ENCODE peak calls at places on chromosome 2, in ten cellular contexts. I is gastrocnemius medialis, Y is uterus, S is stomach, V is thyroid gland, T is IMR-90, P is Peyer's patch, X is body of pancreas, C is tibial nerve, U is heart left ventricle. Q is an unnamed sample. For H3K27me3, the result is how much of the 10 kb centered on the place peaks cover.

GRCh38 chr2:176392744-176393414 is 123.6 kb downstream of the MTX2 start:
- DNase-seq in I (no peak), Y (no peak), S (no peak), V (no peak), T (no peak), P (no peak), X (no peak), C (no peak), U (no peak), Q (no peak)

GRCh38 chr2:8500124-8501054 is 181.5 kb upstream of the ID2 start:
- DNase-seq in I (no peak), Y (no peak), S (no peak), V (peak), T (peak), P (no peak), X (peak), C (no peak), U (no peak), Q (no peak)

GRCh38 chr2:56271275-56271674 is 87.5 kb downstream of the CCDC85A start:
- DNase-seq in I (no peak), Y (no peak), S (no peak), V (no peak), T (no peak), P (no peak), X (no peak), C (no peak), U (no peak), Q (no peak)

GRCh38 chr2:171404258-171404657 is 29.5 kb downstream of the METTL8 start:
- DNase-seq in I (no peak), Y (no peak), S (no peak), V (no peak), T (peak), P (no peak), X (no peak), C (no peak), U (no peak), Q (no peak)

GRCh38 chr2:30475542-30475941 is 28.5 kb downstream of the LCLAT1 start:
- DNase-seq in I (no peak), Y (no peak), S (no peak), V (no peak), T (no peak), P (no peak), X (no peak), C (no peak), U (no peak), Q (no peak)

GRCh38 chr2:58532641-58533040 is 291.5 kb upstream of the FANCL start:
- DNase-seq in I (no peak), Y (no peak), S (no peak), V (no peak), T (no peak), P (no peak), X (no peak), C (no peak), U (no peak), Q (no peak)

GRCh38 chr2:181070119-181070833 is 89.9 kb downstream of the UBE2E3 start:
- DNase-seq in I (no peak), Y (no peak), S (no peak), V (no peak), T (peak), P (no peak), X (no peak), C (no peak), U (no peak), Q (no peak)

GRCh38 chr2:158325031-158325781 is 131.3 kb downstream of the CCDC148 start:
- DNase-seq in I (no peak), Y (no peak), S (no peak), V (no peak), T (peak), P (no peak), X (no peak), C (no peak), U (no peak), Q (no peak)

GRCh38 chr2:11288431-11288830 is 56.0 kb downstream of the ROCK2 start:
- DNase-seq in I (no peak), Y (no peak), S (no peak), V (no peak), T (no peak), P (no peak), X (no peak), C (no peak), U (no peak), Q (no peak)

GRCh38 chr2:26976242-26976641 is 5.8 kb downstream of the MAPRE3 start:
- DNase-seq in I (peak), Y (no peak), S (no peak), V (no peak), T (peak), P (no peak), X (no peak), C (no peak), U (no peak), Q (no peak)

GRCh38 chr2:26979761-26980160 is 9.3 kb downstream of the MAPRE3 start:
- DNase-seq in I (no peak), Y (peak), S (no peak), V (no peak), T (peak), P (no peak), X (peak), C (no peak), U (no peak), Q (no peak)

GRCh38 chr2:26975656-26976055 is 5.2 kb downstream of the MAPRE3 start:
- DNase-seq in I (no peak), Y (no peak), S (no peak), V (no peak), T (no peak), P (no peak), X (no peak), C (no peak), U (no peak), Q (no peak)

GRCh38 chr2:26977012-26977411 is 6.6 kb downstream of the MAPRE3 start:
- DNase-seq in I (no peak), Y (no peak), S (no peak), V (no peak), T (no peak), P (no peak), X (no peak), C (no peak), U (no peak), Q (no peak)

DNA sequence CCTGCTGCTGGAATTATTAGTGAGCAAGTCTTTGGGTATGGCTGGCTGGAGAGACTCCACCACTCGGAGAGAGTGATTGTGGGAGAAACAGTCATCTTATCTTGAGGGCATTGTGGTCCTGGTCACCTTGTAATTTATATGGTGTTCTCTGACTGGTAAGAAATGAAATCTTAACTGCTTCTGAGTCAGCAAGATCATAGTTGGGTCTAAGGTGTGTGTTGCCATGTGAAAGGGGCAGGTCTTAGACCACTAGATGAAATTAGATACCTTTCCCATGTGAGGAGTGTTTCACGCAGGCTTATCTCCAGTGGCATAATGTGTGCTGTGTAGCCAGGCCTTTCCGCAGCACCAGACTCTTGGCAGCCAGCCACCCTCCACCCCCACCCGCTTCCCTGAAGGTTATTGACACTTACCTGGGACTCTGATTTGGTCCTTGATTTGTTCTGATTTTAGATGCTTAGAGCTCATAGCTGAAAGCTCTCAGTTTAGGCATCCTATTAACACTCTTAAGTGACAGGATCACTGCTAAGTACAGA is 7.7 kb downstream of the MAPRE3 start:
- DNase-seq in I (peak), Y (no peak), S (peak), V (peak), T (no peak), P (no peak), X (peak), C (no peak), U (no peak), Q (peak)
- H3K4me3 ChIP-seq in I (no peak), Y (no peak), S (no peak), V (no peak), T (no peak), P (no peak), X (no peak), C (no peak), U (no peak), Q (no peak)

GRCh38 chr2:144509548-144510205 is 10.2 kb downstream of the ZEB2 start:
- DNase-seq in I (no peak), Y (no peak), S (no peak), V (no peak), T (no peak), P (no peak), X (no peak), C (no peak), U (no peak), Q (no peak)

GRCh38 chr2:144511945-144512344 is 8.0 kb downstream of the ZEB2 start:
- DNase-seq in I (no peak), Y (no peak), S (no peak), V (no peak), T (no peak), P (no peak), X (no peak), C (no peak), U (no peak), Q (no peak)

GRCh38 chr2:144509001-144509545 is 10.8 kb downstream of the ZEB2 start:
- DNase-seq in I (no peak), Y (no peak), S (no peak), V (no peak), T (no peak), P (no peak), X (no peak), C (no peak), U (no peak), Q (no peak)

GRCh38 chr2:144511222-144511855 is 8.6 kb downstream of the ZEB2 start:
- DNase-seq in I (no peak), Y (no peak), S (no peak), V (no peak), T (no peak), P (no peak), X (no peak), C (no peak), U (no peak), Q (no peak)

DNA sequence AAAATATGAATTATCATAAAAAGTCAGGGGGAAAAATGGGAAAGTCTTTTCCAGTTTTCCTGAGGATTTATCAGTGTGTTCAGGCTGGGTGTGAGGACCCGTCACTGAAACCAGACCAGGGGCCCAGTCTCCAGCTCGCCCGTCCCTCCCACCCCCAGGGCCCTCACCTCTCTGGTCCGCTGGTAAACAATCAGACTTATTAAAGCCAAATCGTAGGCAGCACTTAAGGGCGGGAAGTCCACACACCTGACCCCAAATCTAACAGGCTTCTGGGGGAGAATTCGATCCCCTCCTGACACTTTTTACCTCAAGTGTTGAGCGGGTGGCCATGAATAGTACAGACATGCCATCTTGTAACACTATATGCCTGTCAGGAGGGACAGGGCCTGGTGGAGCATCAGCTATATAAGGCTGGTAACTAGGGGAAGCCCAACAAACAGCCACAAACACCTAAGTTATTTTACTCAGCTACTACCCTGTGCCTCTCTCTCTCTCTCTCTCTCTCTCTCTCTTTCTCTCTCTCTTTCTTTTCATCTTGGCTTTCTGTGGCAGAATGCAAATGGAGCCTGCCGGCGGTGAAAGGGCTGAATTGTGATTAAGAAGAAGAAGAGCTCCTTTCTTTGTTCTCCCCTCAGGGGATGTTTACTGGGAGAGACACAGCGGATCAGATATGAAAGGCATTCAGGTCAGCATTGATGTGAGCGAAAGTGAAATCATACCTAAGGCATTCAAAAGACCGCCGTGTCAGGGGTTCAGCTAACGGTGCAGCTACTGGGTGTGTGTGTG is 9.5 kb downstream of the ZEB2 start:
- DNase-seq in I (peak), Y (no peak), S (no peak), V (no peak), T (peak), P (peak), X (no peak), C (no peak), U (no peak), Q (no peak)
- H3K27me3 ChIP-seq in I (under half), Y (under half), S (under half), V (under half), T (under half), P (under half), X (under half), C (under half), U (under half), Q (under half)

DNA sequence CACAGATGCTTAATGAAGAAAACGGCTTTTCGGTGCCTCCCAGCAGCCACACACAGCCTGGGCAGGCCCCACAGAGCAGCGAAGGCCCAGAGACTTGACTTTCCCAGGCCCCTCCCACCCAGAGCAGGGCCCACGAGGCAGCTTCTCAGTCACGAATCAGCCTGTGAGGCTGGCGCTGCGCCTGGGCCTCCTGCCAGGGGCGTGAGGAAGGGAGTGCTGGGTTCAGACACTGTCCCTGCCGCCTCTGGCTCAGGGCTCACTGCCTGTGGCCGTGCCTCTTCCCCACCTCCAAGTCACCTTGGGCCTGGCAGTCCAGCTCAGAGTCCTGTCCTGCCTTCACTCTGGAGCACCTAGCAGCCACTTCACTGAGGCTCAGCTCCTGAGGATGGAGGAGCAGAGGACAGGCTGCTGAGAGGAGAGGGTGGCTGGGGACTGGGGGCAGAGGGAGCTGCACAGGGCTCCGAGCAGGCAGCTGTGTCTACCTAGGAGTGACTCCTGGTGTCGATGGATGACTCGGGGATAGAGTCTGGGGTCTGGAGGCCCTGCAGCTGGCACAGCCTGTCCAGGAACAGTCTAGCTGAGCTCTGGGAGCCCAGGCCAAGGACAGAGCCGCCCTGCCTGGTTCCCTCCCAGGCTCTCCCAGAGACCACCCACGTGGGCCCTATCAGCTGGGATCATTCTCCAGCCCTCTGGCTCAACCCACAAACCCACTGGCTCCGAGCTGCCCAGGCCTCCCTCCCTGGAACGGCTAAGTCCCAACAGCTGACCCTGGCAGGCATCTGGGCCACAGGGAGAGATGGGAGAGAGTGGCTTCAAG is 36.4 kb upstream of the FOSL2 start:
- DNase-seq in I (peak), Y (peak), S (peak), V (peak), T (peak), P (peak), X (peak), C (peak), U (peak), Q (peak)
- TF ChIP-seq POLR2A in I (peak), Y (no peak), S (no peak), V (no peak), T (no peak), P (no peak), X (no peak), C (no peak), U (peak), Q (no peak)

DNA sequence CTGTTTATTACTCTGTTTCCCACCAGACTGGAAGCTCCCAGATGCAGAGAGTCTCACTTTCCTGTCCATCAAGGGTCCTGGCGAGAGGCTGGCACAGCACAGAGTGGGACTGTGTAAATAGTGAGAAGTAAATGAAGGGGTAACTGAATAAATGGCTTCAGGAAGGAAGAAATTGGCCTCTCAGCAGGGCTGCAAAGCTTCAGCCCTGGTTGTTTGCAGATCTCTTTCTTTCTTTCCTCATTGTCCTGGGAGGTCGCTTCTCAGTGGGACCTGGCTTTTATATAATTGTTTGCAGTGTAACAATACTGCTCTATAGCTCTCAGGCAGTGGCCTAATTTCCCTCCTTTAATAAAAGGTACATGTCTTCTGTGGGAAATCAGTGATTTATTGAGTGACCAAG is 74.9 kb upstream of the GPR45 start:
- DNase-seq in I (no peak), Y (no peak), S (no peak), V (no peak), T (no peak), P (no peak), X (no peak), C (no peak), U (no peak), Q (no peak)
- H3K4me3 ChIP-seq in I (no peak), Y (no peak), S (no peak), V (no peak), T (no peak), P (no peak), X (no peak), C (no peak), U (no peak), Q (no peak)

GRCh38 chr2:236565879-236566402 is 3.7 kb upstream of the ACKR3 start:
- DNase-seq in I (no peak), Y (no peak), S (no peak), V (no peak), T (no peak), P (no peak), X (no peak), C (no peak), U (no peak), Q (no peak)
- H3K27me3 ChIP-seq in I (under half), Y (under half), S (under half), V (under half), T (under half), P (under half), X (under half), C (under half), U (under half), Q (under half)

DNA sequence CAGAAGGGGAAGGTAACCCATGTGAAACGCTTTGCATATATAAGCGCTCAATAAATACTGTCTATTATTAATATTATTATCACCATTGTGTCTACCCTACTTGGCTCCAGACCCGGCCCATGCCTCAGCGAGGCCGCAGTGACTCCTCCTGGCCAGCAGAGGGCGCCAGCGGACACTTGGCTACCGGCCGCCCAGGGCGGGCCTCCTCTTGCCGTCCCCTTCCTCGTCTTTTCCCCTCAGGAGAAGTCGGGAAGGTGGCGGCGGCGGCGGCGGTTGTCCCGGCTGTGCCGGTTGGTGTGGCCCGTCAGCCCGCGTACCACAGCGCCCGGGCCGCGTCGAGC is at the start of gene AGFG1:
- DNase-seq in I (peak), Y (peak), S (peak), V (peak), T (peak), P (peak), X (peak), C (peak), U (peak), Q (peak)
- TF ChIP-seq POLR2A in I (peak), Y (peak), S (no peak), V (peak), T (peak), P (peak), X (peak), C (no peak), U (peak), Q (peak)

DNA sequence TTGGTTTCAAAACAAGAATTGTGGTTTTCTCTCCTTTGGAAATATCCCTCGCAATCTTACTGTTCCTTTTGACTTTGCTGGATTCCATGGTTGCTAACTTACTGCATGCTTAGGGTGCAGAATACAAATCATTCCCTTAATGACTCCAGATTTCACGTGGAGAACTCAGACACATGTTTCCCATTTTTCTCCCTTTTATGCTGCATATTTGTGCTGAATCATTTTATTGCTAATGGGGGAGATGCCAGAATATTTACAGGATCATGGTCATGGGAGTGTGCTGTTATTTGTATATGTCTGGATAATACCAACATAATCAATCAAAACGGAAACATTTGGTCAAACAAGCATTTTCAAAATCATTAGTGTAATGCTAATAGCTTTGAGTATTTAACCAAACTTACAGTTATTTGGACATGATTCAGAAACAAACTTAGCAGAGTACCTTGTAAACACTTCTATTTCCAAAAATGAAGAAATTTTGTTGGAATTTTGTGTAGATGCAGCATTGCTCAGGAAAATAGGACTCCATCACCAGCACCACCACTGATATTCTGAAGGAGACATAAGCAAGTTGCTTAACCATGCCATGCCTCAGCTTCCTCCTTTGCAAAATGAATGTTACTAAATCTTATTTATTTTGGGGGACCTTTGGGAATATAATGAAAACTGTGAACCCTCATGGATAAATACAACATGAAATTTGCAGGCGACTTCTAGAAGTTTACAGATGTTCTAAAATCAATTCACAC is 122.5 kb upstream of the RND3 start:
- DNase-seq in I (no peak), Y (no peak), S (no peak), V (no peak), T (peak), P (no peak), X (no peak), C (no peak), U (no peak), Q (no peak)
- H3K4me3 ChIP-seq in I (no peak), Y (no peak), S (no peak), V (no peak), T (no peak), P (no peak), X (no peak), C (no peak), U (no peak), Q (no peak)

DNA sequence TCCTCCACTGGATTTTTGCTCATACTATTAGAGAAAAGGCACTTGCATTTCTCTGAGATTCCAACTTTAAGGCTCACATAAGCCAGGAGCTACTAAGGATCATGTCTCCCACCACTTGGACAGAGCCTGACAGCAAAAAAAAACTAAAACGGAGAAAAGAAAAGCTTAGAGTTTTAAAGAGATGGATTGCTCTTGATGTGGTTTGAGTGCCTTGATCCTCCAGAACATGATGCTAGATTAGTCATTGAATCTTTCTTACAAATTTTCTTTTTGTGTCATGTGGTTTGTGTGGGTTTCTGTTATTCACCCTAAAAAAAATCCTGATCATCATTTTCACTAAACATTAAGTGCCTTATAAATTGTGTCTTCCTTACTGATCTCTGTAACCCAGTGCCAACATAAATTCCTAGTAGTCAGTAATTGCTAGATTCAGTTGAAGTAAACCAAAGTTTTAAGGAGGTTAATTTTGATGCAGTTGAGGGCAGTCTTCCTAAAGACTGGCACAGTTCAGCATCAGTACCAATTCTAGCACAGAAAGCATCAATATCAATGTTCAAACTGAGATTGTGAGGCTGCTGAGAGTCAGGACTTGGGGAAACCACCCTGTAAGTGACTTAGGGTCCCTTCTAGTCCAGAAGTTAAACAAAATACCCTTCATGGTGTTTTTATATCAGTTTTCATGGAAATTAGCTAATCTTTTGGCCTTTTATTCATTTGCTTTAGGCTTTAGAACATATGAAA is 206.3 kb downstream of the RAD51AP2 start:
- DNase-seq in I (no peak), Y (no peak), S (no peak), V (no peak), T (no peak), P (no peak), X (no peak), C (no peak), U (no peak), Q (no peak)
- H3K27me3 ChIP-seq in I (under half), Y (under half), S (under half), V (under half), T (under half), P (under half), X (under half), C (under half), U (under half), Q (under half)